ENCODE peak calls at places on chromosomes 4 and X, in five cellular contexts. G is suprapubic skin, L is neural crest cell, O is AG08395, C is GM12864. W is an unnamed sample.

GRCh38 chr4:102633100-102633499 is 127.7 kb downstream of the MANBA start:
- DNase-seq in G (no peak), L (no peak), O (no peak), C (no peak), W (no peak)

GRCh38 chr4:4426511-4427477 is 39.9 kb downstream of the NSG1 start:
- DNase-seq in G (no peak), L (no peak), O (no peak), C (no peak), W (no peak)

GRCh38 chr4:173333658-173334084 is 487 bp downstream of the HMGB2 start:
- DNase-seq in G (peak), L (no peak), O (peak), C (no peak), W (peak)

GRCh38 chrX:130109429-130110378 is 593 bp downstream of the ELF4 start:
- DNase-seq in G (no peak), L (no peak), O (no peak), C (no peak), W (no peak)

GRCh38 chr4:97493815-97494518 is 649.3 kb downstream of the STPG2 start:
- DNase-seq in G (no peak), L (no peak), O (no peak), C (no peak), W (no peak)

GRCh38 chr4:93480452-93480851 is 348.1 kb upstream of the ATOH1 start:
- DNase-seq in G (no peak), L (no peak), O (no peak), C (no peak), W (no peak)

GRCh38 chr4:26238426-26238781 is 82.4 kb upstream of the RBPJ start:
- DNase-seq in G (no peak), L (no peak), O (no peak), C (no peak), W (no peak)

GRCh38 chrX:75986980-75987379 is 185.9 kb upstream of the PBDC1 start:
- DNase-seq in G (no peak), L (no peak), O (no peak), C (no peak), W (no peak)

GRCh38 chrX:15151267-15152196 is 118.4 kb downstream of the ASB9 start:
- DNase-seq in G (no peak), L (no peak), O (no peak), C (no peak), W (no peak)

GRCh38 chr4:36332023-36332781 is 50.8 kb downstream of the DTHD1 start:
- DNase-seq in G (no peak), L (no peak), O (no peak), C (peak), W (no peak)

GRCh38 chr4:83285022-83285387 is 407 bp upstream of the COQ2 start:
- DNase-seq in G (no peak), L (no peak), O (peak), C (no peak), W (no peak)

GRCh38 chrX:68511255-68511654 is 12.4 kb downstream of the YIPF6 start:
- DNase-seq in G (no peak), L (peak), O (peak), C (no peak), W (peak)

GRCh38 chr4:158356331-158356730 is 146.0 kb downstream of the TMEM144 start:
- DNase-seq in G (no peak), L (no peak), O (no peak), C (no peak), W (no peak)